ENCODE peak calls at places on chromosomes 5 and 9, in ten cellular contexts. One of them, this sample, is unnamed. For H3K4me1, the result is how much of the 10 kb centered on the place peaks cover.

GRCh38 chr5:79020861-79021561 is 35.9 kb upstream of the ARSB start:
- DNase-seq in right lobe of liver: peak
- DNase-seq in OCI-LY7: peak
- DNase-seq in uterus: peak
- DNase-seq in colonic mucosa: peak
- DNase-seq in heart left ventricle: peak
- DNase-seq in PC-9: peak
- DNase-seq in cardiac muscle cell: peak
- DNase-seq in iPS DF 6.9: no peak
- DNase-seq in GM23248: peak
- DNase-seq in this sample: no peak

GRCh38 chr5:39428639-39429038 is 3.9 kb upstream of the DAB2 start:
- DNase-seq in GM23248: no peak
- DNase-seq in PC-9: no peak
- DNase-seq in heart left ventricle: no peak
- DNase-seq in right lobe of liver: no peak
- DNase-seq in uterus: no peak
- DNase-seq in OCI-LY7: no peak
- DNase-seq in colonic mucosa: no peak
- DNase-seq in iPS DF 6.9: no peak
- DNase-seq in cardiac muscle cell: no peak
- DNase-seq in this sample: no peak

GRCh38 chr9:9305600-9305999 is 1307.2 kb downstream of the PTPRD start:
- DNase-seq in heart left ventricle: no peak
- DNase-seq in cardiac muscle cell: no peak
- DNase-seq in right lobe of liver: no peak
- DNase-seq in GM23248: no peak
- DNase-seq in OCI-LY7: no peak
- DNase-seq in iPS DF 6.9: no peak
- DNase-seq in uterus: no peak
- DNase-seq in PC-9: no peak
- DNase-seq in colonic mucosa: no peak
- DNase-seq in this sample: no peak

GRCh38 chr5:10116594-10116993 is 133.1 kb downstream of the ATPSCKMT start:
- DNase-seq in iPS DF 6.9: no peak
- DNase-seq in OCI-LY7: no peak
- DNase-seq in right lobe of liver: no peak
- DNase-seq in uterus: no peak
- DNase-seq in colonic mucosa: no peak
- DNase-seq in heart left ventricle: no peak
- DNase-seq in GM23248: no peak
- DNase-seq in PC-9: no peak
- DNase-seq in cardiac muscle cell: no peak
- DNase-seq in this sample: no peak

GRCh38 chr5:126052120-126052519 is 371.1 kb upstream of the GRAMD2B start:
- DNase-seq in uterus: no peak
- DNase-seq in GM23248: peak
- DNase-seq in cardiac muscle cell: peak
- DNase-seq in right lobe of liver: no peak
- DNase-seq in PC-9: no peak
- DNase-seq in colonic mucosa: no peak
- DNase-seq in iPS DF 6.9: no peak
- DNase-seq in heart left ventricle: no peak
- DNase-seq in OCI-LY7: no peak
- DNase-seq in this sample: no peak

GRCh38 chr5:39283231-39283818 is 64.0 kb upstream of the FYB1 start:
- DNase-seq in PC-9: peak
- DNase-seq in cardiac muscle cell: peak
- DNase-seq in colonic mucosa: peak
- DNase-seq in OCI-LY7: peak
- DNase-seq in right lobe of liver: no peak
- DNase-seq in iPS DF 6.9: peak
- DNase-seq in heart left ventricle: peak
- DNase-seq in GM23248: peak
- DNase-seq in uterus: peak
- DNase-seq in this sample: peak

GRCh38 chr5:160496334-160496733 is 74.7 kb downstream of the PTTG1 start:
- DNase-seq in cardiac muscle cell: no peak
- DNase-seq in OCI-LY7: no peak
- DNase-seq in heart left ventricle: no peak
- DNase-seq in colonic mucosa: no peak
- DNase-seq in PC-9: no peak
- DNase-seq in uterus: no peak
- DNase-seq in iPS DF 6.9: no peak
- DNase-seq in GM23248: no peak
- DNase-seq in right lobe of liver: no peak
- DNase-seq in this sample: no peak

GRCh38 chr5:170519500-170519899 is 15.7 kb downstream of the KCNIP1 start:
- DNase-seq in heart left ventricle: no peak
- DNase-seq in colonic mucosa: no peak
- DNase-seq in PC-9: no peak
- DNase-seq in cardiac muscle cell: no peak
- DNase-seq in OCI-LY7: no peak
- DNase-seq in uterus: no peak
- DNase-seq in GM23248: no peak
- DNase-seq in right lobe of liver: no peak
- DNase-seq in iPS DF 6.9: no peak
- DNase-seq in this sample: no peak

GRCh38 chr5:167820266-167820988 is 471.0 kb upstream of the WWC1 start:
- DNase-seq in heart left ventricle: no peak
- DNase-seq in right lobe of liver: no peak
- DNase-seq in cardiac muscle cell: no peak
- DNase-seq in iPS DF 6.9: no peak
- DNase-seq in PC-9: no peak
- DNase-seq in uterus: no peak
- DNase-seq in GM23248: peak
- DNase-seq in OCI-LY7: no peak
- DNase-seq in colonic mucosa: no peak
- DNase-seq in this sample: no peak

GRCh38 chr5:105865834-105866233 is 1804.9 kb downstream of the EFNA5 start:
- DNase-seq in GM23248: no peak
- DNase-seq in uterus: no peak
- DNase-seq in PC-9: no peak
- DNase-seq in right lobe of liver: no peak
- DNase-seq in colonic mucosa: no peak
- DNase-seq in iPS DF 6.9: no peak
- DNase-seq in heart left ventricle: no peak
- DNase-seq in cardiac muscle cell: no peak
- DNase-seq in OCI-LY7: no peak
- DNase-seq in this sample: no peak

GRCh38 chr5:58399951-58400350 is 59.9 kb downstream of the PLK2 start:
- DNase-seq in uterus: no peak
- DNase-seq in colonic mucosa: no peak
- DNase-seq in iPS DF 6.9: no peak
- DNase-seq in GM23248: no peak
- DNase-seq in heart left ventricle: no peak
- DNase-seq in PC-9: no peak
- DNase-seq in OCI-LY7: no peak
- DNase-seq in right lobe of liver: no peak
- DNase-seq in cardiac muscle cell: no peak
- DNase-seq in this sample: no peak

GRCh38 chr5:58404734-58405133 is 55.2 kb downstream of the PLK2 start:
- DNase-seq in cardiac muscle cell: no peak
- DNase-seq in PC-9: no peak
- DNase-seq in colonic mucosa: no peak
- DNase-seq in right lobe of liver: no peak
- DNase-seq in heart left ventricle: no peak
- DNase-seq in uterus: no peak
- DNase-seq in iPS DF 6.9: no peak
- DNase-seq in GM23248: no peak
- DNase-seq in OCI-LY7: no peak
- DNase-seq in this sample: no peak

GRCh38 chr5:58400737-58401136 is 59.1 kb downstream of the PLK2 start:
- DNase-seq in OCI-LY7: no peak
- DNase-seq in colonic mucosa: no peak
- DNase-seq in PC-9: no peak
- DNase-seq in right lobe of liver: no peak
- DNase-seq in iPS DF 6.9: no peak
- DNase-seq in GM23248: no peak
- DNase-seq in heart left ventricle: no peak
- DNase-seq in cardiac muscle cell: no peak
- DNase-seq in uterus: no peak
- DNase-seq in this sample: no peak

GRCh38 chr5:58403822-58404433 is 56.0 kb downstream of the PLK2 start:
- DNase-seq in uterus: no peak
- DNase-seq in GM23248: no peak
- DNase-seq in colonic mucosa: no peak
- DNase-seq in heart left ventricle: no peak
- DNase-seq in right lobe of liver: no peak
- DNase-seq in iPS DF 6.9: no peak
- DNase-seq in OCI-LY7: no peak
- DNase-seq in cardiac muscle cell: no peak
- DNase-seq in PC-9: no peak
- DNase-seq in this sample: no peak

GRCh38 chr5:58401701-58402100 is 58.2 kb downstream of the PLK2 start:
- DNase-seq in right lobe of liver: no peak
- DNase-seq in OCI-LY7: no peak
- DNase-seq in uterus: no peak
- DNase-seq in cardiac muscle cell: no peak
- DNase-seq in colonic mucosa: no peak
- DNase-seq in PC-9: no peak
- DNase-seq in GM23248: no peak
- DNase-seq in iPS DF 6.9: no peak
- DNase-seq in heart left ventricle: no peak
- DNase-seq in this sample: no peak
- H3K27ac ChIP-seq in right lobe of liver: no peak
- H3K27ac ChIP-seq in OCI-LY7: no peak
- H3K27ac ChIP-seq in uterus: no peak
- H3K27ac ChIP-seq in cardiac muscle cell: no peak
- H3K27ac ChIP-seq in colonic mucosa: no peak
- H3K27ac ChIP-seq in PC-9: no peak
- H3K27ac ChIP-seq in GM23248: no peak
- H3K27ac ChIP-seq in iPS DF 6.9: no peak
- H3K27ac ChIP-seq in heart left ventricle: no peak
- H3K27ac ChIP-seq in this sample: no peak

GRCh38 chr9:135156525-135157510 is 69.3 kb downstream of the OLFM1 start:
- DNase-seq in PC-9: peak
- DNase-seq in GM23248: peak
- DNase-seq in iPS DF 6.9: peak
- DNase-seq in uterus: no peak
- DNase-seq in cardiac muscle cell: peak
- DNase-seq in OCI-LY7: peak
- DNase-seq in colonic mucosa: no peak
- DNase-seq in heart left ventricle: peak
- DNase-seq in right lobe of liver: no peak
- DNase-seq in this sample: no peak

GRCh38 chr9:135151905-135152304 is 64.4 kb downstream of the OLFM1 start:
- DNase-seq in GM23248: no peak
- DNase-seq in OCI-LY7: no peak
- DNase-seq in colonic mucosa: no peak
- DNase-seq in iPS DF 6.9: no peak
- DNase-seq in PC-9: no peak
- DNase-seq in right lobe of liver: no peak
- DNase-seq in heart left ventricle: no peak
- DNase-seq in cardiac muscle cell: no peak
- DNase-seq in uterus: no peak
- DNase-seq in this sample: no peak

GRCh38 chr9:135155396-135155795 is 67.9 kb downstream of the OLFM1 start:
- DNase-seq in colonic mucosa: no peak
- DNase-seq in heart left ventricle: no peak
- DNase-seq in right lobe of liver: no peak
- DNase-seq in OCI-LY7: no peak
- DNase-seq in cardiac muscle cell: no peak
- DNase-seq in GM23248: no peak
- DNase-seq in uterus: no peak
- DNase-seq in iPS DF 6.9: no peak
- DNase-seq in PC-9: no peak
- DNase-seq in this sample: no peak

GRCh38 chr9:135152608-135153337 is 65.3 kb downstream of the OLFM1 start:
- DNase-seq in iPS DF 6.9: peak
- DNase-seq in GM23248: no peak
- DNase-seq in uterus: no peak
- DNase-seq in colonic mucosa: no peak
- DNase-seq in cardiac muscle cell: no peak
- DNase-seq in OCI-LY7: no peak
- DNase-seq in right lobe of liver: no peak
- DNase-seq in heart left ventricle: no peak
- DNase-seq in PC-9: no peak
- DNase-seq in this sample: no peak

GRCh38 chr9:135154050-135154570 is 66.6 kb downstream of the OLFM1 start:
- DNase-seq in right lobe of liver: no peak
- DNase-seq in PC-9: no peak
- DNase-seq in cardiac muscle cell: no peak
- DNase-seq in GM23248: no peak
- DNase-seq in colonic mucosa: no peak
- DNase-seq in iPS DF 6.9: no peak
- DNase-seq in uterus: no peak
- DNase-seq in OCI-LY7: no peak
- DNase-seq in heart left ventricle: no peak
- DNase-seq in this sample: no peak
- H3K4me1 ChIP-seq in right lobe of liver: under half
- H3K4me1 ChIP-seq in PC-9: under half
- H3K4me1 ChIP-seq in cardiac muscle cell: under half
- H3K4me1 ChIP-seq in GM23248: under half
- H3K4me1 ChIP-seq in colonic mucosa: under half
- H3K4me1 ChIP-seq in iPS DF 6.9: under half
- H3K4me1 ChIP-seq in uterus: under half
- H3K4me1 ChIP-seq in OCI-LY7: under half
- H3K4me1 ChIP-seq in heart left ventricle: under half
- H3K4me1 ChIP-seq in this sample: under half

GRCh38 chr5:55592388-55593114 is 57.8 kb upstream of the PLPP1 start:
- DNase-seq in PC-9: no peak
- DNase-seq in iPS DF 6.9: no peak
- DNase-seq in uterus: no peak
- DNase-seq in GM23248: no peak
- DNase-seq in OCI-LY7: no peak
- DNase-seq in right lobe of liver: no peak
- DNase-seq in colonic mucosa: no peak
- DNase-seq in heart left ventricle: no peak
- DNase-seq in cardiac muscle cell: no peak
- DNase-seq in this sample: no peak
- H3K27ac ChIP-seq in PC-9: no peak
- H3K27ac ChIP-seq in iPS DF 6.9: no peak
- H3K27ac ChIP-seq in uterus: no peak
- H3K27ac ChIP-seq in GM23248: no peak
- H3K27ac ChIP-seq in OCI-LY7: no peak
- H3K27ac ChIP-seq in right lobe of liver: no peak
- H3K27ac ChIP-seq in colonic mucosa: no peak
- H3K27ac ChIP-seq in heart left ventricle: peak
- H3K27ac ChIP-seq in cardiac muscle cell: no peak
- H3K27ac ChIP-seq in this sample: no peak

GRCh38 chr9:134395727-134396257 is 69.5 kb downstream of the RXRA start:
- DNase-seq in GM23248: no peak
- DNase-seq in heart left ventricle: no peak
- DNase-seq in iPS DF 6.9: no peak
- DNase-seq in PC-9: no peak
- DNase-seq in OCI-LY7: no peak
- DNase-seq in right lobe of liver: no peak
- DNase-seq in uterus: no peak
- DNase-seq in cardiac muscle cell: no peak
- DNase-seq in colonic mucosa: no peak
- DNase-seq in this sample: no peak
- H3K4me1 ChIP-seq in GM23248: under half
- H3K4me1 ChIP-seq in heart left ventricle: under half
- H3K4me1 ChIP-seq in iPS DF 6.9: under half
- H3K4me1 ChIP-seq in PC-9: under half
- H3K4me1 ChIP-seq in OCI-LY7: under half
- H3K4me1 ChIP-seq in right lobe of liver: under half
- H3K4me1 ChIP-seq in uterus: under half
- H3K4me1 ChIP-seq in cardiac muscle cell: under half
- H3K4me1 ChIP-seq in colonic mucosa: under half
- H3K4me1 ChIP-seq in this sample: under half

This sample was measured in Peyer's patch.